ENCODE peak calls at places on chromosomes 6 and 20, in four cellular contexts. C is HCT116, X is GM12878, S is K562. M is an unnamed sample.

GRCh38 chr20:21133404-21133803 is 7.5 kb downstream of the KIZ start:
- DNase-seq in S (no peak), C (no peak), X (no peak), M (no peak)

GRCh38 chr20:38579219-38579618 is 1.8 kb upstream of the ADIG start:
- DNase-seq in X (no peak), S (no peak), C (no peak), M (no peak)

GRCh38 chr20:59972037-59972801 is 14.0 kb downstream of the CDH26 start:
- DNase-seq in C (no peak), S (no peak), X (no peak), M (no peak)

GRCh38 chr20:577167-577791 is 32.8 kb downstream of the TCF15 start:
- DNase-seq in S (peak; percentile 58), X (no peak), C (peak; percentile 77), M (no peak)

GRCh38 chr6:131995924-131996323 is 44.8 kb upstream of the CCN2 start:
- DNase-seq in X (no peak), S (no peak), C (peak; percentile 81), M (no peak)

GRCh38 chr20:24951536-24952047 is 2.5 kb downstream of the CST7 start:
- DNase-seq in C (no peak), S (no peak), X (no peak), M (no peak)

GRCh38 chr6:37731888-37732287 is 34.2 kb upstream of the MDGA1 start:
- DNase-seq in C (no peak), S (peak; percentile 78), X (peak; percentile 39), M (no peak)

GRCh38 chr6:53734473-53735299 is 60.1 kb upstream of the LRRC1 start:
- DNase-seq in S (no peak), X (peak; percentile 26), C (peak; percentile 92), M (peak; percentile 78)

GRCh38 chr6:156762547-156762946 is 14.6 kb upstream of the ARID1B start:
- DNase-seq in S (no peak), C (no peak), X (no peak), M (no peak)

DNA sequence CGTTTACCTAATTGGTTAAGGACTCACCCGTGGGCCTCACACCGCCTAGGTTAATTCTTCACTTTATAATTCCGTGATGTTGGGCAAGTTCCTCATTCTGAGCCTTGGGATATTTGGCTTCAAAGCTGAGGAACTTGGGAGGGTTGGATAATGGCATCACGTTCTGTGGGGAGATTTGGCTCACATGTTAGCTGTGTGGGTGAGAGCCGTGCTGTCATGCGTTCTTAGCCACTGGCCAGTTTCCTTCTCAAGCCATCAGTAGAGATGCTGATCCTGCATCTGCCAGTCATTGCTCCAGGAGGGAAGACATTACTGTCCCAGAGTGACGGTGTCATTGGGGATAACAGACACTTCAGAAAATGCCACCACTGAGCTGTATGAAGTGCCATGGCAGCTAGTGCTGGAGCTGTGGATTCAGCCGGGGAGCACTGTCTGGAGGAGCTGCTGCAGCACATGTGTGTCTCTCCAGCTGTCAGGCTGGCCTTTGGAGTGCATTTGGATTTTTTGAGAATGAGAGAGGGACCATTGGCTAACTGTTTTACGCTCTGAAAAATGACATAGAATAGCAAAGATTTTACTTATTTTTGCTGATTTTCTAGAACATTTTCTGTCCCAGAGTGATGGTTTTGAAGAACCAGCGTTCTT is 16.5 kb downstream of the IGF2R start:
- DNase-seq in X (no peak), C (no peak), S (no peak), M (no peak)
- TF ChIP-seq EGR1 in X (no peak), C (no peak), S (no peak), M (no peak)

GRCh38 chr6:112298021-112298745 is 43.8 kb upstream of the LAMA4 start:
- DNase-seq in X (no peak), C (no peak), S (no peak), M (no peak)
- TF ChIP-seq EGR1 in X (no peak), C (no peak), S (no peak), M (no peak)

DNA sequence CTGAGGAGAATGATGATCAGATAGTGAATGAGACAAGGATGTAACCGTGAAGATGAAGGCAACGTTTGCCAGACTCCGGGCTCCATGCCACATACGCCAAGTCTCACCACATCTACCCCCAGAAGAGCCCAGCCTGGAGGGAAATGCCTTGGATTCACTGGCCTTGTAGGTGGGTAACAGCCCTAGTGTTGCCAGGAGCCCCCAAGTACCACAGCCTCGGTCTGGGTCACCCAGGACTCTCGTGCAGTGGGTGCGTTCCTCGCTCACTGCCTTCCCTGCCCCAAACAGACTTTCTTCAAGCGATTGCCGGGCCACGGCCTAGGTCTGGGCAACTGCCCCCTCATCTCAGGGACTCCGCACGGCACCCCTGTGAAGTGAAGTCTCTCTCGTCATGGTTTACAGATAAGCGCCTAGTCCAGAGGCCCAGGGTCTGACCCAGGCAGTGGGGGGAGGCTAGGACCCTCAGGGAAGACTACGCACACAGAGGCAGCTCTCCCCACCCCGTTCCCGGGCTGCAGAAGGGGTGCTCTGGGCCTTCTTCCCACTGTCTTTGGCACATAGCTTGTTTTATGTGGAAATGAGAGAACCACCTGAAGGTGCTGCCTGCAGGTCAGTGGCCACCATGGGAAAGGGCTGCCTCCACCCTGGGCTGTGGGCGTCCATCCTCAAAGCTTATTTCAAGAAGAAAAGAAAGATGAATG is 220.7 kb downstream of the ERMARD start:
- DNase-seq in C (no peak), X (no peak), S (no peak), M (peak; percentile 34)
- TF ChIP-seq EGR1 in C (no peak), X (no peak), S (no peak), M (no peak)

GRCh38 chr6:52388790-52389189 is 26.8 kb downstream of the PAQR8 start:
- DNase-seq in X (no peak), C (no peak), S (no peak), M (no peak)
- TF ChIP-seq EGR1 in X (no peak), C (no peak), S (no peak), M (no peak)

GRCh38 chr6:122068291-122068769 is 331.1 kb upstream of the HSF2 start:
- DNase-seq in C (no peak), X (no peak), S (no peak), M (no peak)
- TF ChIP-seq EGR1 in C (no peak), X (no peak), S (no peak), M (no peak)

GRCh38 chr6:126113261-126113660 is 126.9 kb downstream of the TRMT11 start:
- DNase-seq in S (no peak), C (no peak), X (no peak), M (no peak)
- TF ChIP-seq EGR1 in S (no peak), C (no peak), X (no peak), M (no peak)

DNA sequence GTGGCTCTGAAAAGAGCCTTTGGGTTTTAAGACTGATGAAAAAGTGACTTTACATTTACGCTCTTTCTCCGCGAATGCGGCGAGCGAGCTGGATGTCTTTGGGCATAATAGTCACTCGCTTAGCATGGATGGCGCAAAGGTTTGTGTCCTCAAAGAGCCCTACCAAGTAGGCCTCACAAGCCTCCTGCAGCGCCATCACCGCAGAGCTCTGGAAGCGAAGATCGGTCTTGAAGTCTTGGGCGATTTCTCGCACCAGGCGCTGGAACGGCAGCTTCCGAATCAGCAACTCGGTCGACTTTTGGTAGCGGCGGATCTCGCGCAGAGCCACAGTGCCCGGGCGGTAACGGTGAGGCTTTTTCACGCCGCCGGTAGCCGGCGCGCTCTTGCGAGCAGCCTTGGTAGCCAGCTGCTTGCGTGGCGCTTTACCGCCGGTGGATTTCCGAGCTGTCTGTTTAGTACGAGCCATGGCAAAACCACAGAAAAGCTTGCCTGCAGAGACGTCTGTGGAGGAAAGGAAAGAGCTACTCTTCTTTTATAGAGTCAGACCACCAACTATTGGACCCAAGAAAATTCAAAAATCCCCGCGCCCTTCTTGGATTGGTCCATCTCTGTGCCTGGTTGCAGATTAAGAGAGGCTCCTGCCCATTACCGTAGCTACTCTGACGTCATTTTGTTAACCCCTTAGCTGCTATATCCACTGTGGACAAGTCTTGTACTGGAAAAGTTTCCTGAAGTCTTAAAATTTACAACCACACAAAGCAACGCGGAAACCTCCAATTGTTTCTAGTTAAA is 55.4 kb upstream of the HFE start:
- DNase-seq in S (peak; percentile 88), C (peak; percentile 99), X (peak; percentile 97), M (peak; percentile 82)
- TF ChIP-seq EGR1 in S (no peak), C (peak; percentile 26), X (no peak), M (no peak)

M was measured in H1.